ENCODE peak calls at places on chromosomes 5 and 9, in nine cellular contexts. D, R, C, Y, O, T, L, Z and A are unnamed samples. For H3K36me3 and H3K27me3, the result is how much of the 10 kb centered on the place peaks cover.

GRCh38 chr5:91030521-91031395 is 352.4 kb downstream of the ARRDC3 start:
- DNase-seq in D (no peak), R (no peak), C (no peak), Y (no peak), O (no peak), T (no peak), L (no peak), Z (no peak), A (no peak)

GRCh38 chr5:96342581-96342980 is 90.5 kb downstream of the PCSK1 start:
- DNase-seq in D (no peak), R (no peak), C (no peak), Y (no peak), O (no peak), T (no peak), L (no peak), Z (no peak), A (no peak)

GRCh38 chr9:98775831-98776441 is 20.4 kb downstream of the ANKS6 start:
- DNase-seq in D (no peak), R (peak), C (peak), Y (peak), O (no peak), T (no peak), L (peak), Z (peak), A (peak)

GRCh38 chr9:98429613-98430012 is 174.2 kb upstream of the TBC1D2 start:
- DNase-seq in D (no peak), R (no peak), C (no peak), Y (no peak), O (no peak), T (no peak), L (no peak), Z (peak), A (no peak)

GRCh38 chr5:9009931-9010652 is 535.8 kb downstream of the SEMA5A start:
- DNase-seq in D (no peak), R (no peak), C (no peak), Y (no peak), O (no peak), T (no peak), L (no peak), Z (no peak), A (no peak)

GRCh38 chr9:123370526-123371227 is 14.7 kb downstream of the CRB2 start:
- DNase-seq in D (no peak), R (no peak), C (no peak), Y (no peak), O (no peak), T (no peak), L (no peak), Z (no peak), A (no peak)

GRCh38 chr9:114969269-114969668 is 38.9 kb upstream of the TNFSF8 start:
- DNase-seq in D (no peak), R (no peak), C (no peak), Y (no peak), O (no peak), T (no peak), L (no peak), Z (no peak), A (no peak)

GRCh38 chr5:133265720-133266575 is 214.1 kb downstream of the HSPA4 start:
- DNase-seq in D (no peak), R (no peak), C (no peak), Y (no peak), O (no peak), T (no peak), L (no peak), Z (peak), A (no peak)

GRCh38 chr9:32571969-32572899 is 725 bp downstream of the NDUFB6 start:
- DNase-seq in D (peak), R (peak), C (peak), Y (peak), O (peak), T (no peak), L (peak), Z (peak), A (peak)

GRCh38 chr5:120604898-120605297 is 140.8 kb downstream of the PRR16 start:
- DNase-seq in D (no peak), R (no peak), C (no peak), Y (no peak), O (no peak), T (no peak), L (peak), Z (no peak), A (no peak)

GRCh38 chr5:68450245-68450852 is 234.8 kb downstream of the PIK3R1 start:
- DNase-seq in D (no peak), R (no peak), C (no peak), Y (no peak), O (no peak), T (no peak), L (no peak), Z (no peak), A (no peak)

GRCh38 chr9:130448035-130448624 is 3.4 kb downstream of the ASS1 start:
- DNase-seq in D (no peak), R (no peak), C (no peak), Y (no peak), O (no peak), T (no peak), L (no peak), Z (peak), A (peak)

GRCh38 chr9:107386396-107386795 is 103.2 kb downstream of the KLF4 start:
- DNase-seq in D (no peak), R (no peak), C (no peak), Y (no peak), O (no peak), T (no peak), L (no peak), Z (no peak), A (no peak)

GRCh38 chr5:51279983-51280382 is 103.3 kb upstream of the ISL1 start:
- DNase-seq in D (no peak), R (no peak), C (peak), Y (no peak), O (no peak), T (no peak), L (no peak), Z (no peak), A (peak)

GRCh38 chr5:106759581-106759980 is 911.2 kb downstream of the EFNA5 start:
- DNase-seq in D (no peak), R (no peak), C (no peak), Y (no peak), O (no peak), T (no peak), L (no peak), Z (no peak), A (no peak)

DNA sequence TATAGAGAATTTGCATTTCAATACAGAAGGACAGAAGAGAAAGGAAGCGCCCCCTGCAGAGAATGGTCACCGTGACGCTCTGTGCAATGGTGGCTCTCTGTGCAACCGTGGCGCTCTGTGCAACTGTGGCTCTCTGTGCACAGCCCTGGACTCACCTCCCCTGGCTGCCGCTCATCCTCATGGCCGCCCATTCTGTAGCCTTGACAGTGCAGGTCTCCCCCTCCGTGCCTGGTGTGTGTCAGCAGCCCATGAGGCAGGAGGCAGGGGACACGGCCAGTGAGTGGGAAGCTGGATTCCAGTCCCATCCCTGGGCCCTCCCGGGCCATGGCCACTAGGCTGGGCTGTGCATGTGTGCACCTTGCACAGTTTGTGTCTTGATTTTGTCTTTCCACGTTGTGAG is 12.0 kb downstream of the EXOC3 start:
- DNase-seq in D (peak), R (no peak), C (no peak), Y (no peak), O (no peak), T (peak), L (no peak), Z (peak), A (no peak)
- H3K36me3 ChIP-seq in D (half or more), R (under half), C (under half), Y (half or more), O (half or more), T (under half), L (under half), Z (half or more), A (half or more)

DNA sequence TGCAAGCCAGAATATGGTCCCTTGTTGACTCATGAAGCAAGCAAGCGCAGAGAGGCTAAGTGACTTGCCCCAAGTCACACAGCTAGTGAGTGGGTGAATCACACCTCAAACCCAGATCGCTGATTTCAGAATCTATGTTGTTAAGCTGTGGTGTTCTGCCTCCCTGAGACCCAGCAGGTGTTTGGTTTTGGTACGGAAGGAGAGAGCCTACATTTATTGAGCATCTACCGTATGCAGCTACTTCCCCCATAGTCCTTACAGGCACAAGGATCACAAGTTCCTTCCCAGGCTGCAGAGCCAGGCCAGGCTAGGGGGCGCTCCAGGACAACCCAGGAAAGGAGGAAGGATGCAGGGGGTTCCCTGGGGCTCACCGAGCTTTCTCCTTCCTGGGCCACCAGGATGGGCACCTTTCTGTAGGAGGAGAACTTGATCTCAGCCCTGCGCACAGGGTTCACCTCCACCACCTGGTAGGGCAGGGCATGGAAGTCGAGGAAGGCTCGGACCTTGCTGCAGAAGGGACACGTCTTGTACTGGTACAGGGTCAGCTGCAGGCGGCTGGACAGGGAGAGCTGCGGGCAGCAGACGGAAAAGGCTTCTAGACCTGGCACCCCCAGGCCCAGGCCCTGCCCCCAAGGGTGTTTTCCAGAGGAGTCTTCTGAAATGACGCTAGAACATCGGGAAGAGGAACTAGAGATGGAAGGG is 2.5 kb downstream of the PTGES2 start:
- DNase-seq in D (peak), R (no peak), C (peak), Y (no peak), O (peak), T (peak), L (peak), Z (peak), A (peak)
- H3K4me3 ChIP-seq in D (no peak), R (no peak), C (no peak), Y (no peak), O (no peak), T (no peak), L (no peak), Z (no peak), A (no peak)

GRCh38 chr5:160513485-160513884 is 91.8 kb downstream of the PTTG1 start:
- DNase-seq in D (no peak), R (no peak), C (no peak), Y (no peak), O (no peak), T (no peak), L (no peak), Z (no peak), A (no peak)
- H3K27me3 ChIP-seq in D (under half), R (under half), C (under half), Y (under half), O (under half), T (under half), L (under half), Z (half or more), A (under half)

DNA sequence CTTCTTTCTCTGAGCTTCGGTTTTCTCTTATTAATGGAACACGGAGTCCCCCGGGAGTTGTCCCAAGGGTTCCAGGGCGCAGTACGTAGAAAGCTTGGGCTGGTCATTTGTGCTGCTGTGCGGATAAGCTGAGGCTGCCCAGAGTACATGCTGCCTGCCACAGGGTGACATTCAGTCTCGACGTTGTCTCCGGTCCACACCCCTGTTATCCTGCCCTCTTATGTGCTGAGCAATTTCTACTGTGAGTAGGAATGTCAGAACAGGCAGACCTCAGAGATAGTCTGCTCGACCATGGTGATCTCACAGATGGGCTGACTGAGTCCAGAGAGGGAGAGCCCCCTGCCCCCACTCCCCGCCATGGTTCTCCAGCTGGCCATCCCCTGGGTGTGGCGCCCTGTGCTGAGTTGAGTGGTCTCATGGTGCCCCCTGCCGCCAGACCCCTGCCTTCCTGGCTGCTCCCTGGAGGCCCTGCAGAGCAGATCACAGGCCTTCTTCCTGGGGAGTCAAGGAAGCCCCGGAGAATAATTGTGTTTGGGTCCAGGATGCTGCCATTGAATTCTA is 124.0 kb downstream of the RGS3 start:
- DNase-seq in D (no peak), R (no peak), C (peak), Y (no peak), O (no peak), T (no peak), L (no peak), Z (peak), A (peak)
- H3K36me3 ChIP-seq in D (under half), R (under half), C (under half), Y (under half), O (under half), T (under half), L (under half), Z (under half), A (under half)

GRCh38 chr5:56175028-56175427 is 58.1 kb downstream of the ANKRD55 start:
- DNase-seq in D (no peak), R (no peak), C (no peak), Y (no peak), O (no peak), T (no peak), L (no peak), Z (no peak), A (no peak)

GRCh38 chr5:56176155-56176798 is 56.9 kb downstream of the ANKRD55 start:
- DNase-seq in D (no peak), R (no peak), C (no peak), Y (no peak), O (no peak), T (no peak), L (no peak), Z (no peak), A (no peak)

GRCh38 chr5:56172225-56172624 is 60.9 kb downstream of the ANKRD55 start:
- DNase-seq in D (no peak), R (no peak), C (no peak), Y (no peak), O (no peak), T (no peak), L (no peak), Z (no peak), A (no peak)

GRCh38 chr5:56177134-56177533 is 56.0 kb downstream of the ANKRD55 start:
- DNase-seq in D (no peak), R (no peak), C (no peak), Y (no peak), O (no peak), T (no peak), L (no peak), Z (no peak), A (no peak)

GRCh38 chr5:56175465-56175864 is 57.7 kb downstream of the ANKRD55 start:
- DNase-seq in D (no peak), R (no peak), C (peak), Y (no peak), O (no peak), T (no peak), L (peak), Z (no peak), A (no peak)
- H3K4me3 ChIP-seq in D (no peak), R (no peak), C (no peak), Y (no peak), O (no peak), T (no peak), L (no peak), Z (no peak), A (no peak)

GRCh38 chr5:34497031-34497808 is 158.9 kb upstream of the RAI14 start:
- DNase-seq in D (peak), R (no peak), C (no peak), Y (no peak), O (no peak), T (no peak), L (no peak), Z (no peak), A (peak)
- H3K27me3 ChIP-seq in D (under half), R (under half), C (under half), Y (under half), O (under half), T (under half), L (under half), Z (under half), A (under half)

GRCh38 chr5:80437326-80437725 is 29.5 kb downstream of the ZFYVE16 start:
- DNase-seq in D (no peak), R (no peak), C (no peak), Y (no peak), O (no peak), T (no peak), L (no peak), Z (no peak), A (no peak)

GRCh38 chr5:80438739-80439138 is 30.9 kb downstream of the ZFYVE16 start:
- DNase-seq in D (no peak), R (no peak), C (no peak), Y (no peak), O (no peak), T (no peak), L (no peak), Z (no peak), A (no peak)

GRCh38 chr5:80435476-80435875 is 27.6 kb downstream of the ZFYVE16 start:
- DNase-seq in D (no peak), R (no peak), C (no peak), Y (no peak), O (no peak), T (no peak), L (no peak), Z (no peak), A (no peak)

GRCh38 chr5:80439213-80439612 is 31.3 kb downstream of the ZFYVE16 start:
- DNase-seq in D (no peak), R (no peak), C (no peak), Y (no peak), O (no peak), T (no peak), L (no peak), Z (no peak), A (no peak)
- H3K36me3 ChIP-seq in D (under half), R (under half), C (under half), Y (under half), O (under half), T (under half), L (under half), Z (half or more), A (half or more)